ENCODE peak calls at places on chromosomes 1 and 21, in four cellular contexts. C is H4, G is NCI-H345, S is left cardiac atrium. F is an unnamed sample.

GRCh38 chr1:9767964-9768668 is 55.6 kb downstream of the CLSTN1 start:
- DNase-seq in C (no peak), G (no peak), S (no peak), F (no peak)

GRCh38 chr1:100657876-100658715 is 61.4 kb upstream of the VCAM1 start:
- DNase-seq in C (no peak), G (no peak), S (no peak), F (no peak)

GRCh38 chr21:41755258-41755933 is 11.5 kb downstream of the RIPK4 start:
- DNase-seq in C (no peak), G (no peak), S (no peak), F (no peak)

GRCh38 chr1:147579532-147580199 is 38.4 kb downstream of the BCL9 start:
- DNase-seq in C (peak; percentile 74), G (no peak), S (no peak), F (no peak)

GRCh38 chr1:196393742-196394141 is 214.5 kb downstream of the KCNT2 start:
- DNase-seq in C (peak; percentile 35), G (no peak), S (peak; percentile 48), F (no peak)

GRCh38 chr1:40625476-40626382 is 39.8 kb downstream of the RIMS3 start:
- DNase-seq in C (no peak), G (no peak), S (no peak), F (no peak)

GRCh38 chr1:88595355-88595754 is 88.7 kb upstream of the PKN2 start:
- DNase-seq in C (peak; percentile 43), G (no peak), S (no peak), F (peak; percentile 24)

GRCh38 chr1:18304151-18304869 is 176.4 kb upstream of the KLHDC7A start:
- DNase-seq in C (no peak), G (no peak), S (no peak), F (no peak)

GRCh38 chr21:20971296-20971921 is 26.8 kb upstream of the NCAM2 start:
- DNase-seq in C (peak; percentile 79), G (peak; percentile 67), S (peak; percentile 51), F (no peak)

GRCh38 chr1:202645097-202645476 is 65.2 kb downstream of the SYT2 start:
- DNase-seq in C (no peak), G (no peak), S (no peak), F (no peak)

GRCh38 chr1:235011599-235012435 is 116.8 kb downstream of the TOMM20 start:
- DNase-seq in C (peak; percentile 99), G (no peak), S (peak; percentile 71), F (peak; percentile 99)

GRCh38 chr1:94527447-94528031 is 14.0 kb downstream of the F3 start:
- DNase-seq in C (no peak), G (peak; percentile 34), S (no peak), F (no peak)

GRCh38 chr1:62746809-62747138 is 37.2 kb upstream of the ATG4C start:
- DNase-seq in C (no peak), G (no peak), S (no peak), F (no peak)

GRCh38 chr1:5651964-5652751 is 340.1 kb downstream of the NPHP4 start:
- DNase-seq in C (no peak), G (no peak), S (no peak), F (no peak)

GRCh38 chr1:231937013-231937754 is 310.6 kb downstream of the DISC1 start:
- DNase-seq in C (no peak), G (no peak), S (peak; percentile 78), F (no peak)

GRCh38 chr1:43274125-43274803 is 4.5 kb downstream of the TMEM125 start:
- DNase-seq in C (peak; percentile 74), G (no peak), S (no peak), F (no peak)

GRCh38 chr1:230327892-230328284 is 98.2 kb downstream of the PGBD5 start:
- DNase-seq in C (no peak), G (no peak), S (no peak), F (no peak)

GRCh38 chr1:226704169-226704921 is 34.7 kb downstream of the ITPKB start:
- DNase-seq in C (no peak), G (no peak), S (no peak), F (no peak)

GRCh38 chr1:157798211-157798610 is 21.3 kb upstream of the FCRL2 start:
- DNase-seq in C (no peak), G (no peak), S (no peak), F (no peak)

GRCh38 chr1:94863297-94863911 is 43.2 kb downstream of the SLC44A3 start:
- DNase-seq in C (peak; percentile 44), G (no peak), S (no peak), F (no peak)

GRCh38 chr1:22179197-22179803 is 36.4 kb upstream of the WNT4 start:
- DNase-seq in C (no peak), G (no peak), S (no peak), F (no peak)

GRCh38 chr1:6591222-6591621 is 11.4 kb downstream of the ZBTB48 start:
- DNase-seq in C (no peak), G (no peak), S (no peak), F (no peak)

GRCh38 chr1:7572654-7573152 is 198.4 kb upstream of the VAMP3 start:
- DNase-seq in C (no peak), G (no peak), S (no peak), F (no peak)